ENCODE peak calls at places on chromosome 4, in six cellular contexts. J is osteocyte, Y is AG10803, G is testis, W is nephron progenitor cell, K is fibroblast of pulmonary artery. C is an unnamed sample.

GRCh38 chr4:123444298-123444731 is 47.7 kb downstream of the SPRY1 start:
- DNase-seq in G (peak; percentile 79), Y (no peak), W (peak; percentile 58), K (peak; percentile 94), J (no peak), C (peak; percentile 84)

GRCh38 chr4:151314509-151314908 is 10.9 kb downstream of the SH3D19 start:
- DNase-seq in W (no peak), G (no peak), Y (no peak), J (no peak), K (no peak), C (no peak)

GRCh38 chr4:79831119-79831528 is 241.9 kb downstream of the ANTXR2 start:
- DNase-seq in J (no peak), K (no peak), W (no peak), G (no peak), Y (no peak), C (no peak)

GRCh38 chr4:3239998-3240920 is 8.7 kb upstream of the MSANTD1 start:
- DNase-seq in Y (no peak), W (no peak), K (no peak), J (no peak), G (no peak), C (no peak)

GRCh38 chr4:17633600-17633999 is 19.2 kb downstream of the MED28 start:
- DNase-seq in W (no peak), Y (no peak), J (no peak), K (no peak), G (no peak), C (no peak)

GRCh38 chr4:83110222-83110945 is 4.1 kb downstream of the PLAC8 start:
- DNase-seq in Y (peak; percentile 81), K (peak; percentile 73), J (peak; percentile 91), W (peak; percentile 82), G (peak; percentile 88), C (peak; percentile 97)

GRCh38 chr4:15971068-15971801 is 8.3 kb upstream of the FGFBP2 start:
- DNase-seq in Y (no peak), G (no peak), W (no peak), K (no peak), J (no peak), C (no peak)

GRCh38 chr4:41992967-41993857 is 2.9 kb downstream of the SLC30A9 start:
- DNase-seq in Y (no peak), K (no peak), G (no peak), J (no peak), W (no peak), C (no peak)

GRCh38 chr4:106450249-106450648 is 81.7 kb upstream of the GIMD1 start:
- DNase-seq in K (peak; percentile 6), Y (peak; percentile 77), J (no peak), G (no peak), W (no peak), C (no peak)

GRCh38 chr4:183355405-183355804 is 33.2 kb upstream of the CLDN24 start:
- DNase-seq in J (no peak), Y (peak; percentile 61), K (peak; percentile 77), G (no peak), W (no peak), C (no peak)

GRCh38 chr4:82402196-82402775 is 28.0 kb downstream of the HNRNPDL start:
- DNase-seq in Y (no peak), W (no peak), J (no peak), K (no peak), G (no peak), C (no peak)

GRCh38 chr4:114398386-114398785 is 200.2 kb upstream of the UGT8 start:
- DNase-seq in J (no peak), W (no peak), Y (no peak), K (no peak), G (no peak), C (no peak)

GRCh38 chr4:132417220-132417619 is 731.9 kb upstream of the PCDH10 start:
- DNase-seq in Y (no peak), J (no peak), K (no peak), G (no peak), W (no peak), C (no peak)

GRCh38 chr4:133865606-133866327 is 335.8 kb downstream of the PABPC4L start:
- DNase-seq in J (no peak), Y (peak; percentile 71), K (peak; percentile 94), W (no peak), G (no peak), C (no peak)

GRCh38 chr4:101944649-101945048 is 154.1 kb downstream of the BANK1 start:
- DNase-seq in Y (peak; percentile 48), G (no peak), W (no peak), K (no peak), J (no peak), C (no peak)

GRCh38 chr4:144518181-144518895 is 127.6 kb upstream of the HHIP start:
- DNase-seq in W (no peak), G (no peak), Y (no peak), J (no peak), K (peak; percentile 61), C (no peak)

GRCh38 chr4:71729856-71730255 is 54.0 kb downstream of the GC start:
- DNase-seq in Y (no peak), W (no peak), G (no peak), J (no peak), K (no peak), C (no peak)

GRCh38 chr4:100984901-100985300 is 362.4 kb downstream of the PPP3CA start:
- DNase-seq in G (no peak), W (no peak), J (no peak), Y (peak; percentile 78), K (peak; percentile 68), C (no peak)

GRCh38 chr4:41156574-41156973 is 57.8 kb downstream of the APBB2 start:
- DNase-seq in Y (no peak), J (no peak), W (no peak), G (no peak), K (peak; percentile 48), C (no peak)

GRCh38 chr4:73732759-73733431 is 7.5 kb upstream of the CXCL8 start:
- DNase-seq in Y (no peak), G (no peak), W (no peak), J (no peak), K (peak; percentile 65), C (no peak)

GRCh38 chr4:185309770-185310169 is 86.0 kb downstream of the LRP2BP start:
- DNase-seq in J (no peak), G (no peak), Y (no peak), K (no peak), W (no peak), C (no peak)

GRCh38 chr4:156710571-156711195 is 260.9 kb downstream of the PDGFC start:
- DNase-seq in G (no peak), K (no peak), J (no peak), W (no peak), Y (peak; percentile 89), C (no peak)

DNA sequence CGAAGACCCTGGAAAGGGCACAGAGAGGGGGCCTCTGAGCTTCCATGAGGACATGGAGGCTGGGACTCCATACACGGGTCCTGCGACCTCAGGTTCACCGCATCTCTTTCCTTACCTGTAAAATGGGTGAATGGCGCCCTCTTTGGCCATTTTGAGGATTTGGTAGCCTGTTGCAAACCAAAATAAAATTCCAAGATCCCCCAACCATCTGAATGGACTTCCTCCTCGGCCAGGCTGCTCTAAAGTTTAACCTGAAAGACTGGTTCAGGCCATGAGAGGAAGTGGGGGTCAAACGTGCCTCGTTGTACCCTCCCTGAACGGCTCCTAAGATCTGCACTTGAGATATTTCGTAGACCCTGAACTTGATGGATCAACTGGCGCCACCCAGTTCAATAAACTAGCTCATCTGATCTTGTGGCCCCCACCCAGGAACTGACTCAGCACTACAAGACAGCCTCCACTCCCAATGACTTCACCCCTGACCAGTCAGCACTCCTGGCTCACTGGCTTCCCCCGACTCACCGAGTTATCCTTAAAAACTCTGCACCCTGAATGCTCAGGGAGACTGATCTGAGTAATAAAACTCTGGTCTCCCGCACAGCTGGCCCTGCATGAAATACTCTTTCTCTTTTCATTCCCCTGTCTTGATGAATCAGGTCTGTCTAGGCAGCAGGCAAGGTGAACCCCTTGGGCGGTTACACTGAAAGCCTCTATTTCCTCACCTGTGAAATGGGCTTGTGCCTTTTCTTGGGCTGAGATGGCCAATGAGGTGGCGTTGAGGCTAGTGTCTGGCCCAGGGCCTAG is 32.9 kb upstream of the GPR78 start:
- DNase-seq in J (no peak), K (peak; percentile 24), Y (peak; percentile 41), G (no peak), W (no peak), C (peak; percentile 19)
- TF ChIP-seq CTCF in J (peak; percentile 50), K (no peak), Y (peak; percentile 4), G (peak; percentile 9), W (peak; percentile 17), C (peak; percentile 23)

GRCh38 chr4:86058621-86059020 is 301.2 kb downstream of the MAPK10 start:
- DNase-seq in K (no peak), W (no peak), J (no peak), Y (no peak), G (no peak), C (no peak)
- TF ChIP-seq CTCF in K (no peak), W (no peak), J (no peak), Y (no peak), G (no peak), C (no peak)

DNA sequence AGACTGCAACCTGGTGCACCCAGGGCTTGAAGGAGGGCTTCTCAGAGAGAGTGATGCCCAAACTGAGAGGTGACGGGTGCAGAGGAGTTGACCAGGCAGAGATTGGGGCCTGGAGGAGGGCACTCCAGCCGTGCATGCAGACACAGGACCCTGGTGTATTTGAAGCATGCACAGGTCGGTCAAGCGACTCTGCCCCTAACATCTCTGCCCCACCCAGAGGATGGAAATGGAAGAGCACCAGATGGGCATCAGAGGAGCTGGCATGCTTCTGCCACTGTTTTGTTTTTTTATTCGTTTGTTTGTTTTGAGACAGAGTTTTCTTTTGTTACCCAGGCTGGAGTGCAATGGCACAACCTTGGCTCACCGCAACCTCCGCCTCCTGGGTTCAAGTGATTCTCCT is 320.9 kb downstream of the EVC2 start:
- DNase-seq in Y (no peak), W (no peak), J (no peak), G (no peak), K (no peak), C (no peak)
- TF ChIP-seq CTCF in Y (peak; percentile 10), W (no peak), J (no peak), G (no peak), K (no peak), C (no peak)

DNA sequence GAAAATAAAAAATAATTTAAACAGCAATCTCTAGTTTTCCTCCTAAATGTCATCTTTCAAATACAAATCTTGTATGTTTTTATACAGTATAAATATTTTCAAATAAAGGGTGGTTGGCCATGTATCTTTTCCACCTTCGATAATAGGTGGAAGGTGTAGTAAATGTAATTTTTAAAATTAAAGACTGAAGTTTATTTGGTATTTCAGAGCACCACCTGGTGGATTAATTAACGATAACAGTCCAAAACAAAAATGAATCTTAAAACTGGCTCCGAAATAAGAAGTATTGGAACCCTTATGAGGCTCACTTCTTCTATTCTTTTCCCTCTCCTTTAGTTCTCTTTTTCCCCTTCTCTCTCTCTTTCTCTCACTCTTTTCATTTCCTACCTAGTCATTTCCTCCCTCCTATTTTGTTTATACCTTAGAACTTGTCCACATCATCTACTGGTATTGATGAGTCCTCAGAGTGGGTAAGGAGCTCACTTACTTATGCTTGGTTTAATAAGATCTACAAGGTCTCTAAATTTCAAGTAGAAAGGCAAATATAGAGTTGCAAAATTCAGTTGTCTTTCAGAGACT is 82.9 kb upstream of the EXOC1L start:
- DNase-seq in Y (no peak), W (no peak), K (peak; percentile 32), G (no peak), J (no peak), C (no peak)
- TF ChIP-seq CTCF in Y (peak; percentile 38), W (peak; percentile 47), K (peak; percentile 23), G (peak; percentile 40), J (peak; percentile 58), C (peak; percentile 58)